ENCODE peak calls at places on chromosome 16, in four cellular contexts. One of them, this sample, is unnamed.

GRCh38 chr16:54242199-54242598 is 44.4 kb downstream of the IRX3 start:
- DNase-seq in DND-41: peak
- DNase-seq in brain microvascular endothelial cell: no peak
- DNase-seq in upper lobe of right lung: no peak
- DNase-seq in this sample: peak

GRCh38 chr16:37511-37910 is 15.9 kb downstream of the POLR3K start:
- DNase-seq in DND-41: no peak
- DNase-seq in brain microvascular endothelial cell: no peak
- DNase-seq in upper lobe of right lung: no peak
- DNase-seq in this sample: no peak

GRCh38 chr16:78957328-78958100 is 643.0 kb downstream of the MAF start:
- DNase-seq in upper lobe of right lung: no peak
- DNase-seq in DND-41: no peak
- DNase-seq in brain microvascular endothelial cell: no peak
- DNase-seq in this sample: no peak

GRCh38 chr16:73390936-73391335 is 343.0 kb upstream of the ZFHX3 start:
- DNase-seq in brain microvascular endothelial cell: peak
- DNase-seq in upper lobe of right lung: no peak
- DNase-seq in DND-41: no peak
- DNase-seq in this sample: no peak

GRCh38 chr16:81711609-81712329 is 67.3 kb upstream of the PLCG2 start:
- DNase-seq in brain microvascular endothelial cell: peak
- DNase-seq in DND-41: no peak
- DNase-seq in upper lobe of right lung: no peak
- DNase-seq in this sample: peak

GRCh38 chr16:69443809-69444611 is 19.6 kb downstream of the CYB5B start:
- DNase-seq in DND-41: no peak
- DNase-seq in upper lobe of right lung: no peak
- DNase-seq in brain microvascular endothelial cell: peak
- DNase-seq in this sample: peak

GRCh38 chr16:11994187-11995119 is 17.9 kb downstream of the SNX29 start:
- DNase-seq in upper lobe of right lung: no peak
- DNase-seq in brain microvascular endothelial cell: no peak
- DNase-seq in DND-41: no peak
- DNase-seq in this sample: peak

GRCh38 chr16:20301840-20302239 is 25.5 kb downstream of the GP2 start:
- DNase-seq in brain microvascular endothelial cell: no peak
- DNase-seq in DND-41: no peak
- DNase-seq in upper lobe of right lung: no peak
- DNase-seq in this sample: no peak

GRCh38 chr16:12455287-12455798 is 348.3 kb downstream of the CPPED1 start:
- DNase-seq in upper lobe of right lung: peak
- DNase-seq in DND-41: peak
- DNase-seq in brain microvascular endothelial cell: peak
- DNase-seq in this sample: peak

GRCh38 chr16:68910051-68910450 is 66.7 kb downstream of the TANGO6 start:
- DNase-seq in upper lobe of right lung: no peak
- DNase-seq in brain microvascular endothelial cell: no peak
- DNase-seq in DND-41: no peak
- DNase-seq in this sample: no peak

GRCh38 chr16:23082161-23082788 is 67.0 kb downstream of the USP31 start:
- DNase-seq in brain microvascular endothelial cell: no peak
- DNase-seq in DND-41: no peak
- DNase-seq in upper lobe of right lung: no peak
- DNase-seq in this sample: no peak

GRCh38 chr16:80610489-80611156 is 69.8 kb downstream of the DYNLRB2 start:
- DNase-seq in brain microvascular endothelial cell: no peak
- DNase-seq in upper lobe of right lung: no peak
- DNase-seq in DND-41: no peak
- DNase-seq in this sample: no peak

GRCh38 chr16:58502217-58502921 is 2.4 kb downstream of the NDRG4 start:
- DNase-seq in brain microvascular endothelial cell: no peak
- DNase-seq in upper lobe of right lung: no peak
- DNase-seq in DND-41: no peak
- DNase-seq in this sample: no peak

GRCh38 chr16:49608801-49609200 is 235.2 kb downstream of the C16orf78 start:
- DNase-seq in brain microvascular endothelial cell: peak
- DNase-seq in DND-41: no peak
- DNase-seq in upper lobe of right lung: no peak
- DNase-seq in this sample: peak
- TF ChIP-seq CTCF in brain microvascular endothelial cell: peak
- TF ChIP-seq CTCF in DND-41: peak
- TF ChIP-seq CTCF in upper lobe of right lung: peak
- TF ChIP-seq CTCF in this sample: peak

GRCh38 chr16:87765473-87765775 is 362 bp downstream of the KLHDC4 start:
- DNase-seq in DND-41: peak
- DNase-seq in brain microvascular endothelial cell: no peak
- DNase-seq in upper lobe of right lung: peak
- DNase-seq in this sample: peak

GRCh38 chr16:87766485-87766797 is 655 bp upstream of the KLHDC4 start:
- DNase-seq in DND-41: no peak
- DNase-seq in brain microvascular endothelial cell: no peak
- DNase-seq in upper lobe of right lung: no peak
- DNase-seq in this sample: no peak

GRCh38 chr16:87765776-87766484 is at the start of gene KLHDC4:
- DNase-seq in DND-41: peak
- DNase-seq in upper lobe of right lung: peak
- DNase-seq in brain microvascular endothelial cell: peak
- DNase-seq in this sample: peak

GRCh38 chr16:87762620-87763019 is 3.2 kb downstream of the KLHDC4 start:
- DNase-seq in brain microvascular endothelial cell: no peak
- DNase-seq in DND-41: no peak
- DNase-seq in upper lobe of right lung: no peak
- DNase-seq in this sample: no peak

DNA sequence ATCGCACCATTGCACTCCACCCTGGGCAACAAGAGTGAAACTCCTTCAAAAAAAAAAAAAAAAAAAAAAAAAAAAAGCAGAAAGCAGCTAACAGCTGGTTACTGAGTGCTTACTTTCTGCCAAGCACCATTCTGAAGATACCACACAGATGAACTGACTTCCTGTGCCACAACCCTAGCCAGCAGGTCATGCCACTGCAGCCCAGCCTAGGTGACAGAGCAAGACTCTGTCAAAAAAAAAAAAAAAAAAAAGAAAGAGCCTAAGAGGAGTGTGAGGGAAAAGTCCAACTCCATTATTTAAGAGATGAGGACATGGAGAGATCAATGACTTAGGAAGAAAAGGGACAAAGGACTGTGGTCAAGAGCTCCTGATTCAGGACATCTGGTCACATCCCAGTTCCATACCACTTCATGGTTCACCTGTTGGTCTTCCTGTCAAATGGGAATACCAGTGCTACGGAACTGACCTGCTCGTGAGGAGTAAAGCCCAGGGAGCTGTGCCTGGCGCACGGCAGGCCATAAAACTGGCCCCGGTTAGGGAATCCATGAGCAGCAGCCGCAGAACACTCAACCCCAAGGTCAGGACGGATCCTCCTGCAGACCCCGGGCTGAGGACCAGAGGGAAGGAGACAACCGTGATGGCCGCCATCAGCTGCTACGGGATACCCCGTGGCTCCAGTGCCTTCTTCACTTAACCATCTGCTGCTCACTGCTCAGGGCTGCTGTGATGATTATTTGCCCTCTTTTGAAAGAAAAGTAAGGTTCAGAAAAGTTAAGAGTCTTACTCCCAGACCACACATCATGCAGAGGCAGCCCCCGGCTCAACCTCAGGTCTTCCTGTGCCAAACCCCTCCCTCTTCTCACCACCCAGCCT is 950 bp downstream of the KLHDC4 start:
- DNase-seq in brain microvascular endothelial cell: no peak
- DNase-seq in upper lobe of right lung: no peak
- DNase-seq in DND-41: peak
- DNase-seq in this sample: no peak
- TF ChIP-seq CTCF in brain microvascular endothelial cell: no peak
- TF ChIP-seq CTCF in upper lobe of right lung: no peak
- TF ChIP-seq CTCF in DND-41: no peak
- TF ChIP-seq CTCF in this sample: no peak

GRCh38 chr16:4314532-4315184 is 1.2 kb upstream of the GLIS2 start:
- DNase-seq in brain microvascular endothelial cell: no peak
- DNase-seq in upper lobe of right lung: peak
- DNase-seq in DND-41: no peak
- DNase-seq in this sample: peak
- TF ChIP-seq CTCF in brain microvascular endothelial cell: no peak
- TF ChIP-seq CTCF in upper lobe of right lung: no peak
- TF ChIP-seq CTCF in DND-41: peak
- TF ChIP-seq CTCF in this sample: no peak

GRCh38 chr16:3173892-3174617 is 13.9 kb upstream of the OR1F1 start:
- DNase-seq in DND-41: peak
- DNase-seq in brain microvascular endothelial cell: no peak
- DNase-seq in upper lobe of right lung: no peak
- DNase-seq in this sample: no peak
- TF ChIP-seq CTCF in DND-41: peak
- TF ChIP-seq CTCF in brain microvascular endothelial cell: peak
- TF ChIP-seq CTCF in upper lobe of right lung: no peak
- TF ChIP-seq CTCF in this sample: peak

DNA sequence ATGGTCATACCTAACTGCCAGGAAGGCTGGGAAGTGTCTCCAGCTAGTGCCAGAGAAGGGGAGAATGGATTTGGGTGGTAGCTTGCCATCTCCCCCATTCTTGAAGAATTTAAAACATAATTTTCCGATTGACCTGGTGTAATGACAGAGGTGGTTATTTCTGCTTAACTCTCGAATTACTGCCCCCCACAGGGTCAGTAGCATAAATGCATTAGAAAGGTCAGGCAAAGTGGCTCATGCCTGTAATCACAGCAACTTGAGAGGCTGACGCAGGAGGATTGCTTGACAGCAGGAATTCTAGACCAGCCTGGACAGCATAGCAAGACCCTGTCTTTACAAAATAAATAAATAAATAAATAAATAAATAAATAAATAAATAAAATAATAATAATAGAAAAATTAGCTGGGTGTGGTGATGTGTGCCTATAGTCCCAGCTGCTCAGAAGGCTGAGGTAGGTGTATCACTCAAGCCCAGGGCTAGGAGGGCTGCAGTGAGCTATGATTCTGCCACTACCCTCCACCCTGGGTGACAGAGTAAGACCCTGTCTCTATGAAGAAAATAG is 27.5 kb downstream of the TMC7 start:
- DNase-seq in upper lobe of right lung: no peak
- DNase-seq in brain microvascular endothelial cell: no peak
- DNase-seq in DND-41: no peak
- DNase-seq in this sample: no peak
- TF ChIP-seq CTCF in upper lobe of right lung: no peak
- TF ChIP-seq CTCF in brain microvascular endothelial cell: peak
- TF ChIP-seq CTCF in DND-41: no peak
- TF ChIP-seq CTCF in this sample: no peak

DNA sequence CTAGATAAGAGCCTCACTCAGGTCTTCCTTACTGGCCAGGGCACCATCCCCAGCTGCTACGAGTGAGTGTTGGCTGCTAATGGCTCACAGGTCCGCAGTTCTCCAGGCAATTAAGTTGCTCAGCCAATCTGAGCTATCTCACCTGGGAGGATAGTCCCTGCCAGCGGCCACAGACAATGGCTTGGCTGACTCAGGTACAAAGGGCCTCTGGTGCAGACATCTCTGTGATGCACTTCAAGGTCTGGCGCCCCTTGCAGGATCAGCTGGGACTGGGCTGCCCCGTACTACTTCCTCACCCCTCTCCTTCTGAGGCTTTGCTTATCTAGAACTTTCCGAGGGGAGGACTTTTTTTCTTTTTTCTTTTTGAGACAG is 49.2 kb upstream of the EMP2 start:
- DNase-seq in brain microvascular endothelial cell: no peak
- DNase-seq in upper lobe of right lung: no peak
- DNase-seq in DND-41: no peak
- DNase-seq in this sample: no peak
- TF ChIP-seq CTCF in brain microvascular endothelial cell: no peak
- TF ChIP-seq CTCF in upper lobe of right lung: no peak
- TF ChIP-seq CTCF in DND-41: no peak
- TF ChIP-seq CTCF in this sample: no peak